ENCODE peak calls at places on chromosomes 3 and 15, in six cellular contexts. Y is IMR-90, L is GM12878, U is H1, Z is A549, H is HCT116. E is an unnamed sample. For H3K4me1, the result is how much of the 10 kb centered on the place peaks cover.

GRCh38 chr15:64152507-64153387 is 1.2 kb downstream of the SNX22 start:
- DNase-seq in Y (no peak), Z (no peak), H (no peak), U (no peak), L (no peak), E (no peak)

GRCh38 chr3:160956785-160957184 is 148.4 kb downstream of the B3GALNT1 start:
- DNase-seq in U (no peak), H (no peak), Z (no peak), L (no peak), Y (peak), E (peak)

GRCh38 chr3:134423153-134423552 is 48.9 kb upstream of the AMOTL2 start:
- DNase-seq in U (no peak), Y (peak), Z (no peak), H (no peak), L (no peak), E (no peak)

GRCh38 chr3:144590854-144591253 is 619.2 kb downstream of the DIPK2A start:
- DNase-seq in Y (peak), U (peak), Z (peak), H (no peak), L (no peak), E (no peak)

GRCh38 chr3:176663819-176664218 is 533.5 kb downstream of the TBL1XR1 start:
- DNase-seq in U (no peak), Z (peak), Y (peak), L (no peak), H (peak), E (peak)

GRCh38 chr3:107384907-107385306 is 7.7 kb downstream of the CCDC54 start:
- DNase-seq in Z (no peak), H (no peak), L (no peak), Y (no peak), U (no peak), E (no peak)

GRCh38 chr15:48976444-48977088 is 12.8 kb upstream of the SHC4 start:
- DNase-seq in Z (no peak), H (no peak), L (no peak), Y (no peak), U (no peak), E (peak)

GRCh38 chr3:23808525-23808924 is 2.8 kb downstream of the UBE2E1 start:
- DNase-seq in U (no peak), H (no peak), Z (no peak), Y (no peak), L (no peak), E (no peak)

GRCh38 chr3:105970283-105970682 is 101.5 kb upstream of the CBLB start:
- DNase-seq in H (no peak), L (no peak), Z (peak), U (no peak), Y (peak), E (no peak)

GRCh38 chr15:98805434-98806274 is 157.3 kb downstream of the IGF1R start:
- DNase-seq in L (no peak), U (no peak), H (no peak), Y (peak), Z (peak), E (peak)

GRCh38 chr15:58477228-58477627 is 45.4 kb downstream of the LIPC start:
- DNase-seq in H (no peak), Z (no peak), Y (no peak), U (no peak), L (no peak), E (no peak)

GRCh38 chr15:58474741-58475323 is 43.0 kb downstream of the LIPC start:
- DNase-seq in Z (no peak), L (no peak), Y (no peak), U (no peak), H (no peak), E (no peak)

GRCh38 chr15:58475573-58476524 is 44.1 kb downstream of the LIPC start:
- DNase-seq in L (no peak), U (no peak), H (no peak), Z (no peak), Y (peak), E (peak)

GRCh38 chr15:58478579-58478978 is 46.8 kb downstream of the LIPC start:
- DNase-seq in Y (no peak), U (no peak), H (no peak), L (no peak), Z (no peak), E (no peak)

GRCh38 chr15:58476525-58477162 is 44.9 kb downstream of the LIPC start:
- DNase-seq in H (no peak), Z (no peak), L (no peak), U (no peak), Y (no peak), E (peak)
- H3K4me1 ChIP-seq in H (under half), Z (under half), L (under half), U (under half), Y (under half), E (half or more)

DNA sequence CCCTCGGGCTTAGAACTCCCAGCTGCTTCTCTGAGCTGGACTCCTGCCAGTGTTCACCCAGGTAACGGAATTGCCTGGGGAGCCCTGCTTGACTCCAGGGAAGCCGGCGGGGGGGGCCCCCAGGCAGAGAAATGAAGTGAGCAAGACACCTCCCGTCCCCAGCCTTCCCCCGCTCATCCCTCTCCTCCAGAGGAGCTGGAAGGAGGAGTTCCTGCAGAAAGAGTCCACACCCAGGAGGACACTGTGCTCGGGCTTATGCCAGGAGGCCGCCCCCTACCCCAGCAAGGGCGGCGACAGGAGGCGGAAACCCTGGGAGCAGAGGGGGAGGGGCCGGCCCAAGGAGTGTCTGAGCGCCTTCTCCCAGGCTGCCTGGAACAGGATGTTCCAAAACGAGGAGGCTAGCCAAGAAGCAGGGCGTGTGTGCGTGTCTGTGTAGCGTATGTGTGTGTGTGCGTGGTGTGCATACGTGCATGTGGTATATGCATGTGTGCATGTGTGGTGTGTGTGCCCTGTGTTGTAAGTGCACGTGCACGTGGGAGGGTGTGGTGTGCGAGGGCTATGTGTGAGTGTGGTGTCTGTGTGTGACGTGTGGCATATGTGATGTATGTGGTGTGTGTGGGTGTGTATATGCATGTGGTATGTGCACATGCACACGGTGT is 511.3 kb downstream of the SHQ1 start:
- DNase-seq in H (no peak), Y (peak), L (no peak), Z (no peak), U (no peak), E (no peak)
- H3K4me2 ChIP-seq in H (peak), Y (peak), L (no peak), Z (peak), U (peak), E (no peak)

DNA sequence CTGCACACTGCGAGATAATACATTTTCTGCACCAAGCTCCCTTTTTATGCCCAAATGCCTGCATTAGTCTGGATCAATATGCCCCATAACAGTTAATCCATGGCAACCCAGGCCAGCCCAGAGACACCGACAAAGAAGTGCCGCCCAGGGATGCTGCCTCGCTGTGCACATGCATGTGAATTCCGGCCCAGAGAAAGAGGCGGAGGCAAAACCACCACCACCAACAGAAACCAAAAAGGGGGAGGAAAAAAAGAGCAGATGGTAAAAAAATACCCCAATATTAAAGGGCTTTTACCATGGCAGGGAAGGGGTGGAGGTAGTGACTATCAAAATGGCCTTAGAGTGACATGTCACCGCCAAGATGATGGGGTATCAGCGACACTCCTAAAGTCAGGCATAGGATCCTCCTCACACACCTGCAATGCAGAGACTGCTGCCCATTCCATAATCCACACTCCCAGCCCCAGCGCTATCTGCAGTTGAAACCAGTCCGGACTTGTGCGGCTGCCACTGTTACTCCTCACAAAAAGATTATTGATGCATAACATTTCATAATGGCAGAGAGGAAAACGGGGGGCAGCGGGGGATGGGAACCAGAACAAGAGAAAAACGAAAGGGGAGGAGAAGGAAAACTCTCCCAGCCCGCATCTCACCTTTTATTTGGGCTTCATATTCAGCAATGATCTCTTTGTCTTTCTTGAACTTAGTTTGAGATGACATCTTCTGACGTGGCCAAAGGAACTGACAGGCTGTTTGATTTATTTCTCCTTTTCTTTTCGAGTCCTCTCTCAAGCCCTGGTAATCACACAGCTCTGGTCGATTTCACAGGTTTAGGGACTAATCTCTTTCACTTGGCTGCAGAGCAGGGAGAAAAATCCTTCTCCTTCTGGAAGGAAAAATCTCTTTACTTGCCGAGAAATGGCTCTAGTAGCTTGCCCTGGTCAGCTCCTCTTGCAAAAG is 934 bp downstream of the SRGAP3 start:
- DNase-seq in L (no peak), H (no peak), Y (no peak), U (no peak), Z (no peak), E (no peak)
- TF ChIP-seq CEBPB in L (no peak), H (no peak), Y (no peak), U (no peak), Z (no peak), E (no peak)

GRCh38 chr3:127749361-127749760 is 73.0 kb downstream of the MGLL start:
- DNase-seq in Z (no peak), Y (peak), L (no peak), U (no peak), H (no peak), E (no peak)

GRCh38 chr3:127747066-127747465 is 74.3 kb downstream of the ABTB1 start:
- DNase-seq in H (no peak), L (no peak), Y (no peak), Z (no peak), U (no peak), E (no peak)

GRCh38 chr3:127748754-127749327 is 73.5 kb downstream of the MGLL start:
- DNase-seq in U (no peak), L (no peak), Z (no peak), H (no peak), Y (no peak), E (no peak)

GRCh38 chr3:127746400-127747057 is 73.8 kb downstream of the ABTB1 start:
- DNase-seq in Y (no peak), U (no peak), Z (peak), H (no peak), L (no peak), E (no peak)

GRCh38 chr3:127747751-127748521 is 74.4 kb downstream of the MGLL start:
- DNase-seq in L (no peak), U (no peak), Z (peak), H (no peak), Y (peak), E (no peak)
- H3K4me1 ChIP-seq in L (under half), U (under half), Z (half or more), H (under half), Y (under half), E (under half)